ENCODE peak calls at places on chromosomes 12 and 14, in nine cellular contexts. One of them, this sample, is unnamed.
A peak's percentile ranks its signal among the peaks of the same experiment; 100 is the strongest.

GRCh38 chr12:23431006-23431405 is 518.5 kb downstream of the SOX5 start:
- DNase-seq in suprapubic skin: no peak
- DNase-seq in ACHN: no peak
- DNase-seq in NCI-H460: no peak
- DNase-seq in MM.1S: no peak
- DNase-seq in stimulated activated CD4-positive, alpha-beta T cell treated with anti-CD3 and anti-CD28 coated beads, Interleukin-15, amount 100 ng/mL, for 1 hour: no peak
- DNase-seq in activated CD8-positive, alpha-beta memory T cell treated with anti-CD3 and anti-CD28 coated beads for 24 hours: no peak
- DNase-seq in HuH-7: no peak
- DNase-seq in iris pigment epithelial cell: no peak
- DNase-seq in this sample: no peak

GRCh38 chr14:59190372-59190771 is 1.9 kb downstream of the DAAM1 start:
- DNase-seq in stimulated activated CD4-positive, alpha-beta T cell treated with anti-CD3 and anti-CD28 coated beads, Interleukin-15, amount 100 ng/mL, for 1 hour: no peak
- DNase-seq in MM.1S: no peak
- DNase-seq in NCI-H460: no peak
- DNase-seq in HuH-7: peak; percentile 52
- DNase-seq in ACHN: peak; percentile 32
- DNase-seq in iris pigment epithelial cell: no peak
- DNase-seq in activated CD8-positive, alpha-beta memory T cell treated with anti-CD3 and anti-CD28 coated beads for 24 hours: no peak
- DNase-seq in suprapubic skin: no peak
- DNase-seq in this sample: peak; percentile 12

GRCh38 chr14:75885829-75886228 is 96.0 kb downstream of the TGFB3 start:
- DNase-seq in ACHN: peak; percentile 15
- DNase-seq in activated CD8-positive, alpha-beta memory T cell treated with anti-CD3 and anti-CD28 coated beads for 24 hours: no peak
- DNase-seq in MM.1S: no peak
- DNase-seq in NCI-H460: no peak
- DNase-seq in iris pigment epithelial cell: peak; percentile 74
- DNase-seq in HuH-7: no peak
- DNase-seq in suprapubic skin: no peak
- DNase-seq in stimulated activated CD4-positive, alpha-beta T cell treated with anti-CD3 and anti-CD28 coated beads, Interleukin-15, amount 100 ng/mL, for 1 hour: no peak
- DNase-seq in this sample: no peak

GRCh38 chr12:109815874-109816617 is 17.2 kb downstream of the TRPV4 start:
- DNase-seq in ACHN: no peak
- DNase-seq in iris pigment epithelial cell: no peak
- DNase-seq in NCI-H460: no peak
- DNase-seq in suprapubic skin: no peak
- DNase-seq in MM.1S: no peak
- DNase-seq in HuH-7: no peak
- DNase-seq in stimulated activated CD4-positive, alpha-beta T cell treated with anti-CD3 and anti-CD28 coated beads, Interleukin-15, amount 100 ng/mL, for 1 hour: no peak
- DNase-seq in activated CD8-positive, alpha-beta memory T cell treated with anti-CD3 and anti-CD28 coated beads for 24 hours: no peak
- DNase-seq in this sample: no peak

GRCh38 chr12:77924703-77925102 is 94.0 kb downstream of the NAV3 start:
- DNase-seq in suprapubic skin: no peak
- DNase-seq in MM.1S: no peak
- DNase-seq in activated CD8-positive, alpha-beta memory T cell treated with anti-CD3 and anti-CD28 coated beads for 24 hours: no peak
- DNase-seq in iris pigment epithelial cell: peak; percentile 92
- DNase-seq in HuH-7: no peak
- DNase-seq in stimulated activated CD4-positive, alpha-beta T cell treated with anti-CD3 and anti-CD28 coated beads, Interleukin-15, amount 100 ng/mL, for 1 hour: no peak
- DNase-seq in ACHN: no peak
- DNase-seq in NCI-H460: no peak
- DNase-seq in this sample: no peak

GRCh38 chr12:47779301-47779942 is 6.4 kb downstream of the SLC48A1 start:
- DNase-seq in activated CD8-positive, alpha-beta memory T cell treated with anti-CD3 and anti-CD28 coated beads for 24 hours: peak; percentile 98
- DNase-seq in MM.1S: peak; percentile 90
- DNase-seq in suprapubic skin: peak; percentile 95
- DNase-seq in ACHN: peak; percentile 92
- DNase-seq in iris pigment epithelial cell: peak; percentile 79
- DNase-seq in HuH-7: peak; percentile 93
- DNase-seq in NCI-H460: peak; percentile 87
- DNase-seq in stimulated activated CD4-positive, alpha-beta T cell treated with anti-CD3 and anti-CD28 coated beads, Interleukin-15, amount 100 ng/mL, for 1 hour: peak; percentile 86
- DNase-seq in this sample: peak; percentile 96

GRCh38 chr14:69812725-69813124 is 15.7 kb upstream of the SLC10A1 start:
- DNase-seq in suprapubic skin: no peak
- DNase-seq in activated CD8-positive, alpha-beta memory T cell treated with anti-CD3 and anti-CD28 coated beads for 24 hours: no peak
- DNase-seq in ACHN: no peak
- DNase-seq in iris pigment epithelial cell: no peak
- DNase-seq in HuH-7: no peak
- DNase-seq in MM.1S: no peak
- DNase-seq in NCI-H460: peak; percentile 60
- DNase-seq in stimulated activated CD4-positive, alpha-beta T cell treated with anti-CD3 and anti-CD28 coated beads, Interleukin-15, amount 100 ng/mL, for 1 hour: no peak
- DNase-seq in this sample: peak; percentile 88

GRCh38 chr14:93788307-93788556 is at the start of gene PRIMA1:
- DNase-seq in NCI-H460: no peak
- DNase-seq in suprapubic skin: no peak
- DNase-seq in iris pigment epithelial cell: no peak
- DNase-seq in activated CD8-positive, alpha-beta memory T cell treated with anti-CD3 and anti-CD28 coated beads for 24 hours: no peak
- DNase-seq in ACHN: no peak
- DNase-seq in MM.1S: no peak
- DNase-seq in HuH-7: no peak
- DNase-seq in stimulated activated CD4-positive, alpha-beta T cell treated with anti-CD3 and anti-CD28 coated beads, Interleukin-15, amount 100 ng/mL, for 1 hour: no peak
- DNase-seq in this sample: no peak

GRCh38 chr12:130162267-130162666 is at the start of gene FZD10:
- DNase-seq in iris pigment epithelial cell: no peak
- DNase-seq in HuH-7: no peak
- DNase-seq in NCI-H460: no peak
- DNase-seq in stimulated activated CD4-positive, alpha-beta T cell treated with anti-CD3 and anti-CD28 coated beads, Interleukin-15, amount 100 ng/mL, for 1 hour: no peak
- DNase-seq in activated CD8-positive, alpha-beta memory T cell treated with anti-CD3 and anti-CD28 coated beads for 24 hours: no peak
- DNase-seq in suprapubic skin: no peak
- DNase-seq in ACHN: no peak
- DNase-seq in MM.1S: no peak
- DNase-seq in this sample: no peak

GRCh38 chr12:132560421-132560830 is 50.0 kb downstream of the LRCOL1 start:
- DNase-seq in MM.1S: peak; percentile 10
- DNase-seq in NCI-H460: no peak
- DNase-seq in activated CD8-positive, alpha-beta memory T cell treated with anti-CD3 and anti-CD28 coated beads for 24 hours: no peak
- DNase-seq in stimulated activated CD4-positive, alpha-beta T cell treated with anti-CD3 and anti-CD28 coated beads, Interleukin-15, amount 100 ng/mL, for 1 hour: no peak
- DNase-seq in HuH-7: peak; percentile 40
- DNase-seq in suprapubic skin: no peak
- DNase-seq in ACHN: peak; percentile 45
- DNase-seq in iris pigment epithelial cell: no peak
- DNase-seq in this sample: peak; percentile 66

GRCh38 chr14:96125536-96125935 is 79.1 kb upstream of the BDKRB2 start:
- DNase-seq in MM.1S: no peak
- DNase-seq in ACHN: no peak
- DNase-seq in iris pigment epithelial cell: peak; percentile 66
- DNase-seq in suprapubic skin: no peak
- DNase-seq in stimulated activated CD4-positive, alpha-beta T cell treated with anti-CD3 and anti-CD28 coated beads, Interleukin-15, amount 100 ng/mL, for 1 hour: no peak
- DNase-seq in HuH-7: no peak
- DNase-seq in activated CD8-positive, alpha-beta memory T cell treated with anti-CD3 and anti-CD28 coated beads for 24 hours: peak; percentile 21
- DNase-seq in NCI-H460: no peak
- DNase-seq in this sample: no peak

GRCh38 chr14:100604709-100605108 is 17.5 kb upstream of the BEGAIN start:
- DNase-seq in HuH-7: no peak
- DNase-seq in NCI-H460: no peak
- DNase-seq in suprapubic skin: no peak
- DNase-seq in MM.1S: no peak
- DNase-seq in iris pigment epithelial cell: no peak
- DNase-seq in ACHN: no peak
- DNase-seq in stimulated activated CD4-positive, alpha-beta T cell treated with anti-CD3 and anti-CD28 coated beads, Interleukin-15, amount 100 ng/mL, for 1 hour: no peak
- DNase-seq in activated CD8-positive, alpha-beta memory T cell treated with anti-CD3 and anti-CD28 coated beads for 24 hours: no peak
- DNase-seq in this sample: no peak

GRCh38 chr14:101595887-101596721 is 34.8 kb downstream of the DIO3 start:
- DNase-seq in suprapubic skin: no peak
- DNase-seq in NCI-H460: no peak
- DNase-seq in MM.1S: no peak
- DNase-seq in stimulated activated CD4-positive, alpha-beta T cell treated with anti-CD3 and anti-CD28 coated beads, Interleukin-15, amount 100 ng/mL, for 1 hour: no peak
- DNase-seq in iris pigment epithelial cell: no peak
- DNase-seq in HuH-7: no peak
- DNase-seq in activated CD8-positive, alpha-beta memory T cell treated with anti-CD3 and anti-CD28 coated beads for 24 hours: peak; percentile 82
- DNase-seq in ACHN: no peak
- DNase-seq in this sample: no peak

GRCh38 chr14:55136241-55136640 is 7.2 kb downstream of the LGALS3 start:
- DNase-seq in stimulated activated CD4-positive, alpha-beta T cell treated with anti-CD3 and anti-CD28 coated beads, Interleukin-15, amount 100 ng/mL, for 1 hour: no peak
- DNase-seq in HuH-7: no peak
- DNase-seq in suprapubic skin: no peak
- DNase-seq in MM.1S: no peak
- DNase-seq in NCI-H460: no peak
- DNase-seq in ACHN: no peak
- DNase-seq in iris pigment epithelial cell: peak; percentile 67
- DNase-seq in activated CD8-positive, alpha-beta memory T cell treated with anti-CD3 and anti-CD28 coated beads for 24 hours: no peak
- DNase-seq in this sample: peak; percentile 29

GRCh38 chr12:79451988-79452387 is 238.8 kb downstream of the PAWR start:
- DNase-seq in HuH-7: no peak
- DNase-seq in iris pigment epithelial cell: peak; percentile 94
- DNase-seq in ACHN: peak; percentile 95
- DNase-seq in stimulated activated CD4-positive, alpha-beta T cell treated with anti-CD3 and anti-CD28 coated beads, Interleukin-15, amount 100 ng/mL, for 1 hour: no peak
- DNase-seq in activated CD8-positive, alpha-beta memory T cell treated with anti-CD3 and anti-CD28 coated beads for 24 hours: no peak
- DNase-seq in NCI-H460: peak; percentile 24
- DNase-seq in MM.1S: no peak
- DNase-seq in suprapubic skin: peak; percentile 82
- DNase-seq in this sample: peak; percentile 84